ENCODE peak calls at places on chromosomes 6 and 20, in four cellular contexts. D, J, N and I are unnamed samples.

GRCh38 chr6:149079911-149080501 is 237.5 kb upstream of the TAB2 start:
- DNase-seq in D (no peak), J (peak), N (peak), I (no peak)

GRCh38 chr6:19180348-19181073 is 656.7 kb upstream of the ID4 start:
- DNase-seq in D (peak), J (peak), N (peak), I (no peak)

GRCh38 chr20:44382641-44383040 is 27.1 kb downstream of the HNF4A start:
- DNase-seq in D (no peak), J (no peak), N (no peak), I (no peak)

GRCh38 chr6:2244261-2245102 is 923 bp downstream of the GMDS start:
- DNase-seq in D (peak), J (no peak), N (no peak), I (no peak)

GRCh38 chr6:20542927-20543602 is 8.8 kb downstream of the CDKAL1 start:
- DNase-seq in D (peak), J (peak), N (no peak), I (peak)

GRCh38 chr20:44720994-44721784 is 6.0 kb downstream of the CCN5 start:
- DNase-seq in D (no peak), J (peak), N (peak), I (no peak)

GRCh38 chr20:38152175-38153010 is 12.7 kb downstream of the TGM2 start:
- DNase-seq in D (no peak), J (peak), N (peak), I (no peak)

GRCh38 chr20:61899971-61900370 is 165.7 kb downstream of the TAF4 start:
- DNase-seq in D (no peak), J (no peak), N (no peak), I (no peak)

GRCh38 chr6:170262481-170263088 is 28.3 kb downstream of the DLL1 start:
- DNase-seq in D (no peak), J (no peak), N (no peak), I (no peak)

GRCh38 chr6:89352329-89353117 is at the start of gene UBE2J1:
- DNase-seq in D (peak), J (peak), N (peak), I (peak)

GRCh38 chr6:160226118-160226541 is 32.5 kb downstream of the SLC22A2 start:
- DNase-seq in D (no peak), J (peak), N (no peak), I (no peak)

GRCh38 chr6:56043076-56043475 is 167.7 kb upstream of the BMP5 start:
- DNase-seq in D (no peak), J (no peak), N (no peak), I (no peak)

GRCh38 chr20:50186151-50186885 is 4.3 kb upstream of the CEBPB start:
- DNase-seq in D (peak), J (peak), N (peak), I (peak)

GRCh38 chr6:3750324-3751018 is 1.0 kb downstream of the PXDC1 start:
- DNase-seq in D (peak), J (peak), N (peak), I (no peak)

GRCh38 chr20:18048191-18048590 is 9.5 kb downstream of the OVOL2 start:
- DNase-seq in D (no peak), J (no peak), N (no peak), I (no peak)

GRCh38 chr20:32580970-32581838 is 3.9 kb downstream of the NOL4L start:
- DNase-seq in D (no peak), J (no peak), N (no peak), I (no peak)

GRCh38 chr6:136979206-136979605 is 57.1 kb downstream of the SLC35D3 start:
- DNase-seq in D (no peak), J (no peak), N (no peak), I (no peak)

GRCh38 chr6:33988121-33989015 is 157.5 kb downstream of the GRM4 start:
- DNase-seq in D (no peak), J (no peak), N (peak), I (no peak)

GRCh38 chr6:36197739-36198221 is 1.2 kb downstream of the BRPF3 start:
- DNase-seq in D (no peak), J (peak), N (peak), I (no peak)

GRCh38 chr20:2023151-2023550 is 29.3 kb upstream of the PDYN start:
- DNase-seq in D (no peak), J (no peak), N (no peak), I (no peak)

GRCh38 chr6:159951772-159952171 is 17.1 kb upstream of the IGF2R start:
- DNase-seq in D (no peak), J (peak), N (no peak), I (no peak)

GRCh38 chr6:43739642-43740091 is 30.3 kb upstream of the VEGFA start:
- DNase-seq in D (no peak), J (no peak), N (no peak), I (no peak)

GRCh38 chr6:152952045-152952444 is 30.8 kb downstream of the FBXO5 start:
- DNase-seq in D (peak), J (peak), N (no peak), I (peak)

GRCh38 chr6:110341671-110342304 is 16.4 kb downstream of the METTL24 start:
- DNase-seq in D (peak), J (peak), N (no peak), I (no peak)

GRCh38 chr20:58233881-58234528 is 5.6 kb upstream of the ANKRD60 start:
- DNase-seq in D (peak), J (no peak), N (no peak), I (peak)

GRCh38 chr6:69704916-69705315 is 91.9 kb downstream of the LMBRD1 start:
- DNase-seq in D (no peak), J (peak), N (no peak), I (no peak)